ENCODE peak calls at places on chromosomes 16 and 17, in nine cellular contexts. T is HCT116, J is prostate gland, V is H54, S is heart left ventricle, E is ovary, D is esophagus squamous epithelium, I is Peyer's patch, N is endothelial cell of umbilical vein. P is an unnamed sample.

GRCh38 chr17:75059369-75060345 is 12.6 kb downstream of the KCTD2 start:
- DNase-seq in T (no peak), S (peak), N (peak), E (peak), D (no peak), V (no peak), J (peak), I (no peak), P (peak)

GRCh38 chr16:24544640-24545039 is 5.3 kb downstream of the RBBP6 start:
- DNase-seq in J (no peak), E (no peak), D (no peak), I (no peak), N (peak), V (no peak), S (no peak), T (no peak), P (no peak)

GRCh38 chr17:68759343-68760140 is 158.4 kb upstream of the FAM20A start:
- DNase-seq in T (peak), D (no peak), V (peak), J (peak), N (peak), I (peak), S (peak), E (peak), P (peak)

GRCh38 chr17:20063665-20064648 is 54.8 kb downstream of the SPECC1 start:
- DNase-seq in I (peak), T (peak), S (peak), E (peak), V (peak), N (no peak), J (peak), D (no peak), P (peak)

GRCh38 chr16:65118866-65119265 is 3.0 kb downstream of the CDH11 start:
- DNase-seq in I (no peak), N (peak), J (no peak), D (no peak), T (no peak), V (no peak), S (no peak), E (no peak), P (no peak)

GRCh38 chr16:24758373-24758772 is 28.9 kb downstream of the TNRC6A start:
- DNase-seq in N (no peak), D (no peak), T (no peak), S (no peak), J (no peak), V (no peak), E (no peak), I (no peak), P (peak)

GRCh38 chr16:97822-98221 is 19.8 kb downstream of the MPG start:
- DNase-seq in E (no peak), J (no peak), D (no peak), N (no peak), S (no peak), V (peak), I (no peak), T (no peak), P (no peak)

GRCh38 chr17:8018436-8018835 is 16.0 kb downstream of the GUCY2D start:
- DNase-seq in J (no peak), D (no peak), S (no peak), N (no peak), I (no peak), T (no peak), V (no peak), E (no peak), P (no peak)

GRCh38 chr17:34579979-34580684 is 750 bp downstream of the TMEM132E start:
- DNase-seq in E (peak), J (peak), N (peak), V (no peak), S (no peak), I (no peak), T (no peak), D (no peak), P (no peak)

GRCh38 chr16:88799569-88800276 is 3.9 kb upstream of the CDT1 start:
- DNase-seq in V (no peak), N (no peak), I (no peak), E (no peak), S (no peak), T (no peak), D (no peak), J (no peak), P (peak)

GRCh38 chr16:66146689-66147330 is 219.7 kb upstream of the CDH5 start:
- DNase-seq in T (no peak), V (no peak), S (no peak), E (no peak), I (no peak), N (no peak), D (no peak), J (no peak), P (no peak)

GRCh38 chr16:11742041-11742535 is 569 bp downstream of the TXNDC11 start:
- DNase-seq in E (peak), S (peak), V (peak), D (no peak), I (peak), T (no peak), J (no peak), N (peak), P (peak)

GRCh38 chr17:36939944-36940312 is 2.7 kb downstream of the LHX1 start:
- DNase-seq in T (no peak), S (no peak), I (no peak), J (no peak), N (no peak), V (no peak), E (no peak), D (no peak), P (no peak)

GRCh38 chr17:67260051-67260987 is 15.3 kb upstream of the HELZ start:
- DNase-seq in D (no peak), V (no peak), I (peak), S (peak), N (no peak), E (no peak), T (no peak), J (peak), P (no peak)

GRCh38 chr16:55100100-55100499 is 169.4 kb downstream of the IRX5 start:
- DNase-seq in E (no peak), N (no peak), S (no peak), J (no peak), V (no peak), D (no peak), T (no peak), I (no peak), P (no peak)

GRCh38 chr16:69105501-69106361 is at the start of gene HAS3:
- DNase-seq in E (peak), J (peak), T (peak), D (no peak), N (peak), S (peak), V (peak), I (peak), P (peak)

GRCh38 chr17:36937961-36938565 is 788 bp downstream of the LHX1 start:
- DNase-seq in T (no peak), V (no peak), E (no peak), J (no peak), I (no peak), S (no peak), N (peak), D (no peak), P (peak)

GRCh38 chr16:10736926-10737625 is 6.6 kb upstream of the NUBP1 start:
- DNase-seq in J (peak), S (peak), E (peak), V (peak), D (no peak), T (peak), N (peak), I (peak), P (peak)

GRCh38 chr16:88653101-88653500 is 2.2 kb upstream of the CYBA start:
- DNase-seq in S (no peak), N (no peak), T (no peak), I (no peak), D (no peak), E (no peak), V (no peak), J (no peak), P (no peak)

GRCh38 chr16:12262454-12263180 is 286.1 kb downstream of the SNX29 start:
- DNase-seq in V (no peak), S (no peak), J (peak), N (no peak), D (no peak), E (no peak), I (peak), T (no peak), P (no peak)

GRCh38 chr17:29080323-29080722 is 37.4 kb downstream of the PIPOX start:
- DNase-seq in T (no peak), D (no peak), J (no peak), N (no peak), E (no peak), I (no peak), V (no peak), S (no peak), P (no peak)

GRCh38 chr16:88430524-88431446 is 22.3 kb upstream of the ZFPM1 start:
- DNase-seq in E (no peak), T (no peak), V (no peak), D (no peak), I (peak), N (peak), S (no peak), J (no peak), P (no peak)

GRCh38 chr16:79169239-79169638 is 431.3 kb downstream of the MAF start:
- DNase-seq in D (no peak), I (no peak), V (no peak), N (no peak), E (no peak), S (no peak), T (no peak), J (no peak), P (no peak)

GRCh38 chr16:20850981-20851380 is 44.7 kb downstream of the REXO5 start:
- DNase-seq in T (no peak), I (no peak), N (peak), V (no peak), E (no peak), D (no peak), S (no peak), J (no peak), P (no peak)

GRCh38 chr17:10050597-10051101 is 145.6 kb upstream of the RCVRN start:
- DNase-seq in T (no peak), N (no peak), I (no peak), E (no peak), J (no peak), D (no peak), V (no peak), S (peak), P (no peak)

GRCh38 chr16:49454426-49455180 is 81.0 kb downstream of the C16orf78 start:
- DNase-seq in D (no peak), E (no peak), S (no peak), N (no peak), J (no peak), T (no peak), I (peak), V (no peak), P (no peak)

GRCh38 chr17:65324574-65324973 is 187.4 kb downstream of the RGS9 start:
- DNase-seq in D (no peak), I (no peak), E (no peak), N (no peak), J (no peak), T (no peak), S (no peak), V (no peak), P (no peak)

GRCh38 chr16:23435500-23435899 is 17.5 kb downstream of the COG7 start:
- DNase-seq in S (peak), I (peak), V (peak), E (no peak), D (no peak), N (peak), T (peak), J (peak), P (peak)

DNA sequence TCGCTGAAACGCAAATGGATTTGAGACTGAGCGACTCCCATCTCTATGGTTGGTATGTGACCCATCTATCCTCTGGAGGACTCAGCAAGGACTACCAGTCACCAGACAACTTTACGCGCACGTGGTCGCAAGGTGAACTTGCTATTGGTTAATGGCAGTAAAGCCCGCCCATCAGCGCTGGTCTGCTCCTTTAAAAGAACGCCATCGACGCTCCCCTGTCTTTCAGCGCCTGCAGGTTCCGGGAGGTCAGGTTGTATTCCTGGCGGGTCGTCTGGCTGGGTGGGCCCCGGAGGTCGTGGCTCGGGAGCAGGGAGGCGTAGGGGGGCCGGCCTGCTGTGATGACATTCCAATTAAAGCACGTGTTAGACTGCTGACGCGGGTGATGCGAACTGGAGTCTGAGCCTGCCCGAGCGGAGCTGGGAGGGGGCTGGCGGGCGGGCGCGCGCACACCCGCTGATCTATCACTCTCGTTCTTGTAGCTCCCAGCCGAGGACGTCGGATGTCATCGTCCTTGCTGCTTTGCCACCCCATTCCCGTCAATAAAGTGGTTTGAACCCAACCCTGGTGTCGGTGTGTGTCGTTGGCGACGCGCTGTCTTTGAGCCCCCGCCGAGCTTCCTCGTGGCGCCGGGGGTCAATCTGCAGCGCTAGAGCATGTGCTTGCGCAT is 15.9 kb upstream of the ERN1 start:
- DNase-seq in E (peak), N (peak), I (peak), S (peak), J (peak), V (peak), T (peak), D (peak), P (peak)
- TF ChIP-seq POLR2A in E (peak), N (peak), I (peak), S (peak), J (no peak), V (peak), T (peak), D (peak), P (peak)

DNA sequence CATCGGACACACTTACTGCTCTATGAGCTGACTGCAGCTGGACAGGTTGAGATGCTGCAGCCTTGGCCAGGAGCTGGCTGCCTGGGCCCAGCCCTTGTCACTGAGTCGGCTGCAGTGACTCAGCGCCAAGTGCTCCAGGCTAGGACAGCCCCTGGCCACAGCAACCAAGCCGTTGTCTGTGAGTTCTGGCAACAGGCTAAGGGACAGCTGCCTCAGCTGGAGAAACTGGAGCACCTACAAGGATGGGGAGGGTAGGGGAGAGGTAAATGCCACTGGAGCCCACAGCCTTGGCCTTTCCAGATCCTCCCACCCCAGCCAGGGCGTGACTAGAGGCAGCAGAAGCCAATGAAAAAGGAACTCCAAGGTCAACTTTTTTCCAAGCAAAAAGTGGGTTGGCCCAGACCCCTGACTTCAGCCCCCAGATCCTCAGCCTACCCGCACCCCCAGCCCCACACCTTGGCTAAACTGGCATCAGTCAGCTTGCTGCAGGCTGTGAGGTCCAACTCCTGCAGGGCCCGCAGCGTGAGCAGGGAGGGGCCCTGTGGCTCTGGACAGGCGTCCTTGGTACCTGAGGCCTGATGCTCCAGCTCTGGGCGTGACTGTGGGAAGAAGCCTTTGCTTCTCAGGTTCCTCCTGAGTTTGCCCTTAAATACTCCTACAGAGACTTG is 9.1 kb downstream of the ELMO3 start:
- DNase-seq in I (no peak), E (no peak), D (no peak), S (no peak), N (no peak), J (no peak), T (no peak), V (peak), P (peak)
- TF ChIP-seq POLR2A in I (no peak), E (no peak), D (no peak), S (no peak), N (no peak), J (no peak), T (no peak), V (no peak), P (no peak)

GRCh38 chr17:1762906-1763829 is 1.3 kb downstream of the SERPINF1 start:
- DNase-seq in E (peak), J (peak), I (peak), D (no peak), V (no peak), N (no peak), S (no peak), T (no peak), P (peak)
- TF ChIP-seq POLR2A in E (no peak), J (no peak), I (no peak), D (no peak), V (no peak), N (no peak), S (no peak), T (no peak), P (no peak)

DNA sequence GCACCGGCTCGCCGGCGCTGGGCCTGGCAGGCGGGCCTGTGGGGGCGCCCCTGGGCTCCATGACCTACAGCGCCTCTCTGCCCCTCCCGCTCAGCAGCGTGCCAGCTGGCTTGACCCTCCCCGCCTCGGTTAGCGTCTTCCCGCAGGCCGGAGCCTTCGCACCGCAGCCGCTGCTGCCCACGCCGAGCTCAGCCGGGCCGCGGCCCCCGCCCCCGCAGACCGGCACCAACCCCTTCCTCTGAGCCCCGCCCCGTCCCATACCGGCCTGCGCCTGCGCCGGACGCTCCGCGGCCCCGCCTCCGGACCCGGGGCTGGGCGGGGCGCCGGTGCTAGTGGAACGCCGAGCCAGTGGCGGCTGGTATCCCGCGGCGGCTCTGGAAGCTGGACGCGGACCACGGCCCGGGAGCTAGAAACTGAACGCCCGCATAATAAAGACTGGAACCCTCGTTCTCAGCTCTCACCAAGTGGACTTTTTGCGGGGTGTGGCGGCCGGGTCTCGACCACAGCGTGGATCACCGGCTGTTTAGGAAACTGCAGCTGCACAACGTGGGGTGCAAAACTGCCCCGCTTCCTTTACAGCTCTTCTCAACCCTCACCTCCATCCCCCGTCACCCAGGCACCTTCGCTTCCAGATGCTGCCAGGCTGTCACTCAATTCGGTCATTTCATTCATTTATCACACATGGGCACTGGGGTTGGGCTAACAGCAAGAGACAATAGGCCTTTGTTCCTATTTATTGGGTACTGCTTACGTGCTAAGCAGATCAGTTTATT is 4.9 kb upstream of the SPATA20 start:
- DNase-seq in T (no peak), J (peak), E (peak), N (peak), S (peak), D (no peak), V (peak), I (peak), P (peak)
- TF ChIP-seq POLR2A in T (peak), J (peak), E (peak), N (peak), S (no peak), D (no peak), V (peak), I (peak), P (peak)

DNA sequence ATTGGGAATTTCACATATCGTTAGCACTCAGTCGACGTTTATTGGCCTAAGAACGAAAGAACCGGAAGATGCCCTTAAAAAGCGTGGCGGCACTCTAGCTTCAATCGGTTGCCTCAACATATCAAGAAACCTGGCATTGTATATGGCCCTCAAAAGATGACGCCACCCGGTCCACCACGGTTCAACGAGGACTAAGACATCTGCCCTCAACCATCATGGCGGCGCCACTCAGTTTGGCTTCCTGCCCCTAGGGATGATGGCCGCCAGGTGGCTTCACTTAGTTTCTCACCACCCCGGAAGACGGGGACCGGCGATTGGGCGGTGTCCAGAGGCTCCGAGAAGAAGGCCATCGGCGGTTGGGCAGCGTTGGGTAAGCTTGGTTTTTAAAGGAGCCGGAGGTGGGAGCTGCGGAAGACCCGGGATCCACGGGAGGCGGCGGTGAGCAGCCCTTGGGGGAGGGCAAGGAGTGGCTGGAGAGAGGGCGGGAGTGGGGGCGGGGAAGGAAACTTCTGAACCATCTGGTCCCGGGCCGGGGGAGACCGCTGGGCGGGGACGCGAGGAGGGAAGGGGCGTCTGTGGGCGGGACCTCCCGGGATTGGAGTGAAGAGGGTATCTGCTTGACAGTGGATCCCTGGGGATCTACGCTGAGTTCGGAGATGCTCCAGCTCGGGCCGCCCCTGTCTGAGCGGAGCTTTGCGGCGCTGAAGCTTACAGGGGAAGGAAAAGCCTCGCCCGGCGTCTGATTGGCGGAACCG is at the start of gene PRR14:
- DNase-seq in S (peak), I (peak), T (peak), D (peak), N (peak), E (peak), J (peak), V (peak), P (peak)
- TF ChIP-seq POLR2A in S (no peak), I (no peak), T (no peak), D (peak), N (peak), E (peak), J (peak), V (no peak), P (peak)

GRCh38 chr16:75110637-75111513 is 5.7 kb downstream of the LDHD start:
- DNase-seq in E (peak), J (peak), T (peak), S (peak), N (peak), I (peak), V (peak), D (peak), P (peak)
- TF ChIP-seq POLR2A in E (peak), J (no peak), T (no peak), S (no peak), N (no peak), I (no peak), V (no peak), D (no peak), P (peak)

P was measured in erythroblast.